ENCODE peak calls at places on chromosomes 11 and 22, in ten cellular contexts. W, U, Y, M, B, D, F, C, G and I are unnamed samples.

GRCh38 chr11:124717786-124718634 is 21.7 kb upstream of the NRGN start:
- DNase-seq in D (peak), G (peak), B (peak), U (no peak), F (no peak), Y (no peak), W (peak), C (peak), M (no peak), I (no peak)

GRCh38 chr22:49951001-49951677 is 9.4 kb upstream of the PIM3 start:
- DNase-seq in Y (peak), M (no peak), W (no peak), C (no peak), B (no peak), G (peak), F (no peak), D (peak), U (peak), I (peak)

GRCh38 chr11:35236667-35237003 is 97.7 kb downstream of the CD44 start:
- DNase-seq in U (no peak), B (peak), Y (no peak), F (no peak), C (no peak), W (no peak), M (no peak), D (no peak), G (no peak), I (no peak)

GRCh38 chr11:19460718-19461405 is 220.1 kb upstream of the E2F8 start:
- DNase-seq in D (no peak), B (no peak), F (no peak), U (peak), M (peak), C (no peak), Y (peak), W (no peak), G (no peak), I (no peak)

GRCh38 chr11:93542753-93543246 is 391 bp downstream of the SMCO4 start:
- DNase-seq in U (peak), D (no peak), Y (peak), F (no peak), M (no peak), G (no peak), B (no peak), C (no peak), W (peak), I (no peak)

GRCh38 chr11:10770626-10771254 is 19.7 kb downstream of the CTR9 start:
- DNase-seq in Y (peak), B (peak), F (no peak), W (no peak), G (peak), D (peak), M (peak), C (peak), U (peak), I (no peak)

GRCh38 chr11:11709447-11710239 is 87.8 kb upstream of the GALNT18 start:
- DNase-seq in F (no peak), W (no peak), M (no peak), G (no peak), Y (no peak), D (no peak), U (no peak), C (no peak), B (no peak), I (no peak)

GRCh38 chr11:17563248-17563647 is 16.2 kb downstream of the OTOG start:
- DNase-seq in M (no peak), G (peak), W (no peak), D (peak), Y (no peak), B (no peak), F (no peak), U (peak), C (peak), I (peak)

GRCh38 chr11:68956547-68957254 is 24.1 kb downstream of the MRGPRD start:
- DNase-seq in B (no peak), C (no peak), W (peak), M (no peak), G (no peak), U (no peak), Y (no peak), D (no peak), F (no peak), I (no peak)

GRCh38 chr11:110873953-110874352 is 161.7 kb upstream of the ARHGAP20 start:
- DNase-seq in W (no peak), M (no peak), F (no peak), B (no peak), Y (no peak), U (no peak), G (no peak), C (no peak), D (no peak), I (no peak)

GRCh38 chr11:71446942-71447688 is 1.1 kb downstream of the DHCR7 start:
- DNase-seq in M (peak), U (peak), F (no peak), C (no peak), W (peak), G (peak), D (no peak), B (peak), Y (peak), I (peak)

GRCh38 chr11:33721291-33721840 is 14.9 kb downstream of the CD59 start:
- DNase-seq in U (no peak), D (no peak), G (no peak), W (no peak), F (no peak), M (no peak), B (peak), Y (no peak), C (no peak), I (no peak)

GRCh38 chr22:24392218-24392931 is 35.0 kb upstream of the ADORA2A start:
- DNase-seq in F (no peak), C (no peak), W (no peak), M (no peak), D (no peak), B (peak), Y (no peak), G (no peak), U (no peak), I (no peak)

GRCh38 chr22:24390156-24390555 is 37.2 kb upstream of the ADORA2A start:
- DNase-seq in W (no peak), F (no peak), D (no peak), M (no peak), G (no peak), B (no peak), C (no peak), U (no peak), Y (no peak), I (no peak)

GRCh38 chr22:24390576-24390975 is 36.8 kb upstream of the ADORA2A start:
- DNase-seq in Y (no peak), W (no peak), C (no peak), G (no peak), D (no peak), F (no peak), M (peak), B (peak), U (no peak), I (no peak)

GRCh38 chr22:24391836-24392217 is 35.6 kb upstream of the ADORA2A start:
- DNase-seq in W (no peak), F (no peak), M (no peak), Y (no peak), D (no peak), B (peak), C (no peak), U (no peak), G (no peak), I (no peak)

DNA sequence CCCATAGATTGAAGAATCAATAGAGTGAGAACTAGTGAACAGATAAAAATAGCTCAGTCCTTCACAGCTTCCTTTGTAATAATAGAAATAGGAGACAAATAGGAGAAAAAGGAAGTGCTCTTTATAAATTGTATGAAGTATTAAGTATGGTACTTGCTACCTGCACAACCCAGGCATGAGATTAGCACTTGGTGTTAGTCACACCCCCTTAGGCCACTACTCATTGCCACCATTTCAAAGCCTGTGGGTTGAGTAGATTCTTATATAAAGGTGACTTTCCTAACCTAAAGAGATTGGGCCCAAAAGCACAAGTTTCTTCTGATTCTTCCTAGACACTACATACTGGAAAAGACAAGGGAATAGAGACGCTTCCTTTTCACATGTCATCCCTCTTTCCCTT is 37.7 kb upstream of the ADORA2A start:
- DNase-seq in W (no peak), C (no peak), F (no peak), D (no peak), G (no peak), M (no peak), U (no peak), B (no peak), Y (no peak), I (no peak)
- H3K27ac ChIP-seq in W (peak), C (no peak), F (no peak), D (no peak), G (no peak), M (no peak), U (no peak), B (no peak), Y (peak), I (peak)

GRCh38 chr11:23314162-23314561 is 453.9 kb upstream of the CCDC179 start:
- DNase-seq in G (no peak), F (no peak), D (no peak), W (no peak), B (no peak), C (no peak), U (no peak), M (no peak), Y (no peak), I (no peak)

GRCh38 chr11:23318670-23319069 is 458.4 kb upstream of the CCDC179 start:
- DNase-seq in B (no peak), M (no peak), G (peak), U (no peak), Y (no peak), F (no peak), W (no peak), D (no peak), C (no peak), I (no peak)

GRCh38 chr11:23310276-23310675 is 450.0 kb upstream of the CCDC179 start:
- DNase-seq in C (no peak), B (peak), M (no peak), G (no peak), F (no peak), W (no peak), U (no peak), Y (no peak), D (no peak), I (no peak)

GRCh38 chr11:23311986-23312940 is 452.0 kb upstream of the CCDC179 start:
- DNase-seq in D (no peak), C (peak), F (no peak), M (no peak), U (no peak), W (no peak), B (peak), G (no peak), Y (no peak), I (no peak)

DNA sequence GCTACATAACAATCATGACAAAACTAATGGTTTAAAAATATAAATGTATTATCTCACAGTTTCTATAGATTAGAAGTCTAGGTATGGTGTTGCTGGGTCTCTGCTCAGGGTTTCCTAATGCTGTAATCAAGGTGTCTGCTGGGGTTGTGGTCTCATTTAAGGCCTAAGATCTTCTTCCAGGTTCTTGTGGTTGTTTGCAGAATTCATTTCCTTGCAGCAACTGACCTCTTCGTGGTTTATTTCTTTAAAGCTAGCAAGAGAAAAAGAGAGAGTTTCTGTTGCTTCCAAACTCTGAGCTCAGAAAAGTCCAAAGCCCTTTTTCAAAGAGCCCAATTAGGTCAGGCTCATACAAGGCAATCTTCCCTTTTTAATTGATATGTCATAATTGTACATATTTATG is 452.7 kb upstream of the CCDC179 start:
- DNase-seq in B (peak), Y (no peak), M (no peak), D (no peak), W (no peak), U (no peak), G (no peak), C (no peak), F (no peak), I (no peak)
- H3K27ac ChIP-seq in B (peak), Y (no peak), M (no peak), D (no peak), W (no peak), U (no peak), G (no peak), C (no peak), F (no peak), I (no peak)

GRCh38 chr11:27701262-27702105 is 1.2 kb upstream of the BDNF start:
- DNase-seq in B (peak), Y (peak), M (no peak), W (peak), G (peak), F (no peak), U (peak), C (peak), D (no peak), I (no peak)
- H3K27ac ChIP-seq in B (peak), Y (no peak), M (no peak), W (no peak), G (no peak), F (no peak), U (no peak), C (no peak), D (no peak), I (no peak)

GRCh38 chr22:42769574-42770447 is 49.1 kb upstream of the A4GALT start:
- DNase-seq in F (no peak), C (no peak), Y (peak), U (peak), B (peak), W (peak), G (no peak), M (peak), D (no peak), I (peak)
- H3K27ac ChIP-seq in F (no peak), C (no peak), Y (no peak), U (no peak), B (no peak), W (no peak), G (peak), M (no peak), D (no peak), I (peak)

DNA sequence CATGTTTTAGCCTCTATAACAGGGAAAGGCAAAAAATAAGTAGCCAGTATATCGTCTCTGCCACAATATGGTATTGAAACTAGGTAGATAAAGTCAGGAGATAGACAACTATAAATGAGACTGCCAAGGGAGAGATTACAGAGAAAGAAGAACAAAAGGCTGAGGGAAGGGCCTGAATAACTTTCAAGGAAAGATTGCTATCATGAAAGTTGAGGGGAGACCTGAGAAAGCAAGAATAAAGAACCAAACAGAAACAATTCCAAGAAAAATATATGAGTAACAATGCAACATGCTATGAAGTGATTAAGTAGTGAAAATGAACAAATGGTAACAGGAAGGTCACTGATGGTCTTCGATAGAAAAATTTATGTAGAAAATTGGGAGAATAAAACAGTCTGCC is 690.1 kb downstream of the METTL15 start:
- DNase-seq in U (no peak), C (no peak), B (no peak), D (no peak), G (no peak), W (no peak), M (no peak), F (no peak), Y (no peak), I (no peak)
- H3K27ac ChIP-seq in U (no peak), C (no peak), B (no peak), D (no peak), G (no peak), W (no peak), M (no peak), F (no peak), Y (no peak), I (no peak)

DNA sequence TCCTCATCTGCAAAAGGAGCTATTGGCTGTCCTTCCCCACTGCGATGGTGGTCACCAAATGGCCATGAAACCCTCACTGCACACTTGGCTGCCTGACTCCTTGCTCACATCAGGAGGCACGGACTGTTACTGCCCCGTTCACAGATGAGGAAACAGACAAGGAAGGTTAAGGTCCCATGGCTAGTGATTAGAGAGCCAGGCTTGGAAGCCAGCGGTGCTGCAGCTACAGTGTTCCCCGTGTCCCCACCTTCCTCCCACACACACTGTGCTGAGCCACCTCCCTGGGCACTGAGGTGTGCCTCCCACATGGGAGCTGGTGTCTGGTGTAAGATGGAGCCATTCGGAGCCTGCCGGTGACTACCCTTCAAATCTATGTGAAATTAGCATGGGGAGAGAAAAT is 2.6 kb downstream of the ARHGAP8 start:
- DNase-seq in M (no peak), C (no peak), W (no peak), U (peak), D (no peak), F (no peak), B (no peak), G (no peak), Y (no peak), I (no peak)
- H3K27ac ChIP-seq in M (no peak), C (peak), W (no peak), U (peak), D (no peak), F (no peak), B (no peak), G (no peak), Y (peak), I (peak)

GRCh38 chr11:119473226-119473625 is 50.3 kb upstream of the THY1 start:
- DNase-seq in M (no peak), U (no peak), C (no peak), W (no peak), G (no peak), F (no peak), Y (no peak), D (peak), B (no peak), I (no peak)
- H3K27ac ChIP-seq in M (no peak), U (no peak), C (no peak), W (no peak), G (no peak), F (no peak), Y (no peak), D (no peak), B (no peak), I (no peak)

GRCh38 chr22:46563381-46564083 is 26.1 kb upstream of the CELSR1 start:
- DNase-seq in M (peak), F (peak), U (peak), B (peak), Y (peak), W (peak), C (peak), D (peak), G (peak), I (peak)

GRCh38 chr22:46557736-46558480 is 20.5 kb upstream of the CELSR1 start:
- DNase-seq in W (no peak), U (no peak), G (no peak), F (no peak), D (no peak), B (no peak), M (peak), C (no peak), Y (no peak), I (no peak)

GRCh38 chr22:46564084-46564714 is 26.8 kb upstream of the CELSR1 start:
- DNase-seq in U (peak), F (no peak), B (no peak), W (no peak), G (no peak), Y (peak), D (no peak), C (no peak), M (no peak), I (no peak)

GRCh38 chr22:46560696-46561295 is 23.4 kb upstream of the CELSR1 start:
- DNase-seq in Y (no peak), U (no peak), W (no peak), F (no peak), D (no peak), B (no peak), C (no peak), M (no peak), G (no peak), I (no peak)

DNA sequence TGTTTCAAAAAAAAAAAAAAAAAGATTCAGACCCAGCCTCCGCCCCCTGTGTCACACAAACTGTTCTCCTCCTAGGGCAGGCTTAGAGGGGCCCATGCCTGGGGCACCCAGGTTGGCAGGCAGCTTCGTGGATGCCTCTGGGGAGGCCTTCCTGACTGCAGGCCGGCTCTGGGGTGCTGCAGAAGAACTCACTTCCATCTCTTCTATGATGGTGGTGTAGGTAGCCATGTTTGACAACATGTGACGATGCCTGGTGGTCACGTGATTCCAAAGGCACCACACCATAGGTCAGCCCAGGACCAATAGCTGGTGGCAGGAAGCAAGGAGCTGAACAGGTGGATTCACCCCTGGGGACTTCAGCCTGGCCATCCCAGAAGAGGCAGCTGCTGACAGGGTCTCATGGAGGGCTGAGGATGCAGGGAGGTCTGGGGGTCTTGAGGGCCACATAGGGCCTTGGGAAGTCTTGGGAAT is 24.1 kb upstream of the CELSR1 start:
- DNase-seq in C (peak), F (no peak), U (no peak), D (peak), W (no peak), M (peak), Y (no peak), B (no peak), G (no peak), I (no peak)
- H3K27ac ChIP-seq in C (no peak), F (no peak), U (no peak), D (no peak), W (no peak), M (no peak), Y (no peak), B (no peak), G (peak), I (no peak)

DNA sequence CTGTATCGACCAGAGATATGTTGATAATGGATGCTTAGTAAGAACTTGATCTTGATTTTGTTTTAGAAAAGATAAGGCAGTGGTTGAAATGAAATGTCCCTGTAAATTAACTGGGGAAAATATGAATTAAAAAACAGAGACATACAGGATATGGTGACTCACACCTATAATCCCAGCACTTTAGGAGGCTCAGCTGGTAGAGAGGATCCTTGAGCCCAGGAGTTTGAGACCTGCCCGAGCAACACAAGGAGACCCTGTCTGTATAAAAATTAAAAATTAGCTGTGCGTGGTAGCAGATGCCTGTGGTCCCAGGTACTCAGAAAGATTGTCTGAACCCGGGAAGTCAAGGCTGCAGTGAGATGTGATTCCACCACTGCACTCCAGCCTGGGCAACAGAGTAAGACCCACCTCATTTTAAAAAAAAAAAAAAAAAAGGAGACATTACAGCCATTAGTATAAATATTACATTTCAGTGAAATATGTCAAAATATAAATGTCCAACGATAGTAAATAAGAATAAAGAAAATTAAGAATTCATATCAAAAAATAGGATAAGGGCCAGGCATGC is 4.6 kb downstream of the PICALM start:
- DNase-seq in B (peak), W (no peak), M (no peak), G (no peak), F (no peak), D (no peak), C (no peak), U (no peak), Y (no peak), I (no peak)
- H3K27ac ChIP-seq in B (no peak), W (peak), M (no peak), G (peak), F (peak), D (no peak), C (no peak), U (peak), Y (peak), I (peak)